ENCODE peak calls at places on chromosomes 13 and 19, in seven cellular contexts. Y is SJCRH30, R is lower lobe of right lung, D is upper lobe of right lung, A is BE2C, C is body of pancreas, X is adrenal gland. P is an unnamed sample.

GRCh38 chr13:79387853-79388252 is 18.2 kb downstream of the RBM26 start:
- DNase-seq in Y (no peak), C (no peak), D (no peak), X (no peak), A (no peak), R (no peak), P (no peak)

GRCh38 chr19:6723738-6724137 is 3.3 kb upstream of the C3 start:
- DNase-seq in D (no peak), A (no peak), C (peak; percentile 39), X (no peak), Y (no peak), R (peak; percentile 45), P (no peak)

GRCh38 chr13:34290661-34291060 is 472.7 kb downstream of the RFC3 start:
- DNase-seq in R (no peak), Y (no peak), X (no peak), C (no peak), D (no peak), A (no peak), P (no peak)

GRCh38 chr13:51152713-51153112 is 41.6 kb upstream of the C13orf42 start:
- DNase-seq in R (no peak), Y (no peak), C (no peak), D (no peak), A (peak; percentile 16), X (no peak), P (no peak)

GRCh38 chr13:77810430-77810829 is 108.2 kb downstream of the EDNRB start:
- DNase-seq in Y (no peak), A (no peak), D (no peak), X (no peak), R (no peak), C (no peak), P (no peak)

GRCh38 chr13:43058318-43058674 is 34.9 kb downstream of the DNAJC15 start:
- DNase-seq in A (peak; percentile 15), D (no peak), Y (peak; percentile 82), X (no peak), C (no peak), R (no peak), P (no peak)

GRCh38 chr13:80955487-80955886 is 614.6 kb upstream of the SPRY2 start:
- DNase-seq in Y (no peak), X (no peak), D (no peak), R (no peak), A (no peak), C (no peak), P (no peak)

GRCh38 chr13:80342541-80343371 is 1.8 kb upstream of the SPRY2 start:
- DNase-seq in C (peak; percentile 85), Y (peak; percentile 81), X (peak; percentile 89), D (peak; percentile 94), R (peak; percentile 92), A (peak; percentile 87), P (peak; percentile 87)

GRCh38 chr13:32019612-32020233 is 11.9 kb upstream of the FRY start:
- DNase-seq in D (no peak), Y (peak; percentile 64), R (no peak), X (peak; percentile 27), C (peak; percentile 44), A (peak; percentile 73), P (peak; percentile 69)

GRCh38 chr19:45345506-45345860 is 4.9 kb downstream of the KLC3 start:
- DNase-seq in Y (no peak), C (no peak), A (no peak), D (no peak), X (no peak), R (no peak), P (no peak)

GRCh38 chr19:53960187-53960586 is 2.5 kb upstream of the CACNG8 start:
- DNase-seq in X (no peak), A (no peak), R (no peak), Y (no peak), C (no peak), D (no peak), P (no peak)

GRCh38 chr19:3669134-3669436 is 31.2 kb downstream of the PIP5K1C start:
- DNase-seq in A (no peak), C (no peak), R (no peak), X (no peak), Y (no peak), D (no peak), P (no peak)

GRCh38 chr19:50633359-50633758 is 6.3 kb downstream of the SYT3 start:
- DNase-seq in R (no peak), X (no peak), D (no peak), Y (no peak), C (no peak), A (no peak), P (no peak)

GRCh38 chr13:27541386-27541785 is 78.9 kb downstream of the LNX2 start:
- DNase-seq in Y (no peak), X (no peak), D (no peak), R (no peak), A (no peak), C (no peak), P (no peak)

GRCh38 chr13:99113351-99113750 is 87.3 kb upstream of the UBAC2 start:
- DNase-seq in A (no peak), X (no peak), D (no peak), C (no peak), R (no peak), Y (no peak), P (no peak)

GRCh38 chr13:94546071-94546839 is 49.7 kb downstream of the TGDS start:
- DNase-seq in X (no peak), R (no peak), A (no peak), D (no peak), Y (no peak), C (no peak), P (no peak)

GRCh38 chr19:30363073-30363472 is 9.1 kb upstream of the ZNF536 start:
- DNase-seq in X (no peak), C (no peak), Y (no peak), D (no peak), A (no peak), R (no peak), P (no peak)

GRCh38 chr19:45824041-45824471 is 8.9 kb upstream of the RSPH6A start:
- DNase-seq in R (no peak), A (peak; percentile 37), D (no peak), X (peak; percentile 66), C (peak; percentile 43), Y (no peak), P (no peak)

GRCh38 chr13:113542751-113543424 is 41.7 kb upstream of the TFDP1 start:
- DNase-seq in Y (no peak), R (peak; percentile 20), A (no peak), D (no peak), X (no peak), C (no peak), P (no peak)

GRCh38 chr13:28754698-28755545 is 36.2 kb upstream of the SLC46A3 start:
- DNase-seq in X (no peak), A (no peak), R (no peak), D (no peak), Y (no peak), C (peak; percentile 23), P (no peak)

GRCh38 chr13:102317593-102317992 is 84.3 kb downstream of the FGF14 start:
- DNase-seq in Y (no peak), A (peak; percentile 21), R (peak; percentile 45), C (peak; percentile 69), D (peak; percentile 67), X (peak; percentile 21), P (peak; percentile 71)

GRCh38 chr13:27440408-27440807 is 10.0 kb downstream of the MTIF3 start:
- DNase-seq in Y (no peak), R (no peak), X (no peak), C (no peak), A (no peak), D (no peak), P (no peak)

GRCh38 chr19:57686727-57687126 is 5.0 kb downstream of the ZNF551 start:
- DNase-seq in C (no peak), X (no peak), Y (no peak), R (no peak), A (no peak), D (no peak), P (no peak)

GRCh38 chr19:57687363-57688010 is 5.7 kb downstream of the ZNF551 start:
- DNase-seq in D (no peak), Y (no peak), X (no peak), R (no peak), A (no peak), C (no peak), P (no peak)

GRCh38 chr19:57688011-57688763 is 6.4 kb downstream of the ZNF551 start:
- DNase-seq in C (no peak), D (no peak), R (no peak), Y (no peak), A (no peak), X (no peak), P (no peak)

DNA sequence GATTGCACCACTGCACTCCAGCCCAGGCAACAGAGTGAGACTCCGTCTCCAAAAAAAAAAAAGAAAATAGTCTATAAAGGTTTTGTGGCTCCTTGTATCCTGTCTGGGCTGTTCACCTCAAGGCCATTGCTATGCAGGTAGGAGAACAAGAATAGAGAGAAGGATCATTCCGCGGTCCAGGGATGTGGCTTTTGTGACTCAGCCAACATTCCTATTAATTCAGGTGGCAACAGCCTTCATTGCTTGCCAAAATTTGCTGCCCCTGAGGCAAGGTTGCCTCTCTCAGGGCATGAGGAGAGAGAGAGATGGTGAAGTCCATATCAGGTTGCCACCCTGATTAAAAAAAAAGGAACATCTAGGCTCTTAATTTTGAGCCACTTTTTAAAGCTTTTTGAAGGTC is 8.0 kb downstream of the ZNF551 start:
- DNase-seq in C (no peak), X (no peak), R (no peak), Y (no peak), A (no peak), D (no peak), P (no peak)
- H3K9me3 ChIP-seq in C (no peaks in the 10 kb centered on the region), X (peaks cover 49% of the 10 kb centered on the region), R (peaks cover 98% of the 10 kb centered on the region), Y (peaks cover 45% of the 10 kb centered on the region), A (peaks cover 22% of the 10 kb centered on the region), D (peaks cover 80% of the 10 kb centered on the region), P (no peaks in the 10 kb centered on the region)

GRCh38 chr19:52524086-52524485 is 3.4 kb upstream of the ZNF808 start:
- DNase-seq in X (no peak), C (no peak), A (no peak), R (no peak), D (no peak), Y (no peak), P (no peak)
- H3K9me3 ChIP-seq in X (no peaks in the 10 kb centered on the region), C (no peaks in the 10 kb centered on the region), A (no peaks in the 10 kb centered on the region), R (no peaks in the 10 kb centered on the region), D (no peaks in the 10 kb centered on the region), Y (peaks cover 4% of the 10 kb centered on the region), P (no peaks in the 10 kb centered on the region)

GRCh38 chr13:104385409-104385808 is 1319.2 kb upstream of the SLC10A2 start:
- DNase-seq in D (no peak), Y (no peak), A (no peak), C (no peak), X (no peak), R (no peak), P (no peak)
- H3K9me3 ChIP-seq in D (no peaks in the 10 kb centered on the region), Y (no peaks in the 10 kb centered on the region), A (no peaks in the 10 kb centered on the region), C (no peaks in the 10 kb centered on the region), X (no peaks in the 10 kb centered on the region), R (no peaks in the 10 kb centered on the region), P (no peaks in the 10 kb centered on the region)

GRCh38 chr19:23343434-23344010 is 51.7 kb downstream of the ZNF91 start:
- DNase-seq in X (no peak), D (no peak), A (no peak), R (no peak), C (no peak), Y (no peak), P (no peak)
- H3K9me3 ChIP-seq in X (peaks cover 72% of the 10 kb centered on the region), D (peaks cover 88% of the 10 kb centered on the region), A (no peaks in the 10 kb centered on the region), R (peaks cover 99% of the 10 kb centered on the region), C (no peaks in the 10 kb centered on the region), Y (peaks cover 18% of the 10 kb centered on the region), P (no peaks in the 10 kb centered on the region)